ENCODE peak calls at places on chromosomes 7 and 10, in four cellular contexts. Z is sigmoid colon, R is upper lobe of right lung, I is fibroblast of mammary gland. X is an unnamed sample.

GRCh38 chr7:82359426-82359825 is 84.2 kb downstream of the CACNA2D1 start:
- DNase-seq in I (no peak), Z (no peak), R (no peak), X (no peak)

GRCh38 chr7:16934947-16935742 is 53.4 kb upstream of the AGR3 start:
- DNase-seq in Z (no peak), I (peak), R (no peak), X (no peak)

GRCh38 chr10:32340596-32341180 is 6.3 kb downstream of the EPC1 start:
- DNase-seq in R (no peak), Z (no peak), I (no peak), X (no peak)

GRCh38 chr7:155959894-155960293 is 147.6 kb upstream of the SHH start:
- DNase-seq in R (no peak), I (no peak), Z (peak), X (no peak)

GRCh38 chr10:1035201-1035600 is 9.5 kb upstream of the IDI2 start:
- DNase-seq in I (no peak), Z (no peak), R (no peak), X (no peak)

GRCh38 chr7:155459867-155460461 is 2.0 kb downstream of the EN2 start:
- DNase-seq in I (no peak), R (no peak), Z (no peak), X (peak)

GRCh38 chr10:15214237-15214636 is 45.7 kb upstream of the NMT2 start:
- DNase-seq in R (no peak), I (no peak), Z (no peak), X (no peak)

GRCh38 chr10:102752266-102752930 is 8.7 kb downstream of the WBP1L start:
- DNase-seq in Z (peak), R (no peak), I (peak), X (no peak)

GRCh38 chr7:70678621-70679251 is 453.2 kb upstream of the GALNT17 start:
- DNase-seq in I (peak), Z (no peak), R (no peak), X (no peak)

GRCh38 chr7:77989981-77990566 is 191.5 kb downstream of the PHTF2 start:
- DNase-seq in R (no peak), Z (no peak), I (no peak), X (no peak)

GRCh38 chr10:2137549-2138174 is 400.3 kb upstream of the ADARB2 start:
- DNase-seq in R (no peak), I (no peak), Z (no peak), X (no peak)

GRCh38 chr10:25226775-25227682 is 52.2 kb downstream of the GPR158 start:
- DNase-seq in Z (no peak), I (peak), R (no peak), X (no peak)

GRCh38 chr7:19491821-19492452 is 216.9 kb downstream of the POLR1F start:
- DNase-seq in I (peak), R (no peak), Z (no peak), X (no peak)

GRCh38 chr10:133131053-133131452 is 29.0 kb upstream of the KNDC1 start:
- DNase-seq in R (no peak), Z (peak), I (no peak), X (peak)

GRCh38 chr7:35988105-35988504 is 164.9 kb upstream of the EEPD1 start:
- DNase-seq in Z (no peak), I (no peak), R (no peak), X (no peak)

GRCh38 chr7:121012170-121012874 is 23.8 kb downstream of the CPED1 start:
- DNase-seq in I (no peak), R (no peak), Z (no peak), X (no peak)

GRCh38 chr10:28217848-28218247 is 85.0 kb downstream of the MPP7 start:
- DNase-seq in Z (no peak), I (peak), R (no peak), X (no peak)

GRCh38 chr7:37357277-37357996 is 91.2 kb downstream of the ELMO1 start:
- DNase-seq in Z (no peak), I (no peak), R (no peak), X (no peak)

GRCh38 chr7:73437091-73437490 is 3.5 kb downstream of the FZD9 start:
- DNase-seq in Z (no peak), R (no peak), I (no peak), X (no peak)

GRCh38 chr7:28200598-28200997 is 20.0 kb upstream of the JAZF1 start:
- DNase-seq in R (no peak), I (no peak), Z (no peak), X (no peak)

GRCh38 chr7:97351488-97351887 is 234.0 kb downstream of the SDHAF3 start:
- DNase-seq in Z (no peak), R (no peak), I (no peak), X (no peak)

GRCh38 chr10:34547283-34547682 is 267.8 kb downstream of the PARD3 start:
- DNase-seq in I (no peak), Z (no peak), R (no peak), X (no peak)

GRCh38 chr7:66826649-66827048 is 86.1 kb downstream of the RABGEF1 start:
- DNase-seq in I (no peak), R (no peak), Z (peak), X (no peak)
- TF ChIP-seq CTCF in I (no peak), R (no peak), Z (no peak), X (no peak)

GRCh38 chr10:33463011-33463410 is 128.5 kb upstream of the NRP1 start:
- DNase-seq in I (no peak), R (no peak), Z (no peak), X (no peak)
- H3K4me3 ChIP-seq in I (no peak), R (no peak), Z (no peak), X (no peak)

GRCh38 chr10:112344261-112344660 is 29.7 kb upstream of the ACSL5 start:
- DNase-seq in I (no peak), R (no peak), Z (no peak), X (no peak)
- TF ChIP-seq CTCF in I (no peak), R (no peak), Z (no peak), X (no peak)

GRCh38 chr7:139091677-139091996 is 17.9 kb downstream of the ZC3HAV1 start:
- DNase-seq in I (no peak), R (no peak), Z (no peak), X (no peak)

GRCh38 chr7:139094596-139094995 is 14.9 kb downstream of the ZC3HAV1 start:
- DNase-seq in I (peak), R (no peak), Z (no peak), X (no peak)

GRCh38 chr7:139094030-139094429 is 15.5 kb downstream of the ZC3HAV1 start:
- DNase-seq in I (no peak), R (no peak), Z (no peak), X (no peak)

GRCh38 chr7:139092090-139092796 is 17.3 kb downstream of the ZC3HAV1 start:
- DNase-seq in Z (no peak), R (no peak), I (no peak), X (no peak)

DNA sequence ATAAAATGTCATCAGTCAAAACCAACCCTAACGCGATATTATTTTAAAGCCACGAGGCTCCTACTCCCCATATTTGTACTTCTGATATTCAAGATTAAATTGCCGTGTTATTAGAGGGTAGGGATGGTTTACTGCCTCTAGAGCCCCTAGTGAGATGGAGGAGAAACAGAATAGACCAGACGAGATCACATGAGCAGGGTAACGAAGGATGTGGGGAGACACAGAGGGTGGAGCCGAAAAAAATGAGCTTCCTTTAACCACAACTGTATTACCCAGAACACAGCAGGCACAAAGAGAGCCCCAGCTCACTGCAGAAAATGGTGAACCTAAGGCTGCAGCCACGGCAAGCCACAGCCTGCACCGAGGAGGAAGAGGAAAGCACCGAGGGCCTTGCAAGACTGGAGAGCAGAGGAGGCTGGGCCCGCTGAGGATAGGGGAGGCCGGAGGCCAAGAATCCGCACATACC is 14.3 kb downstream of the ZC3HAV1 start:
- DNase-seq in R (no peak), I (no peak), Z (no peak), X (no peak)
- H3K4me3 ChIP-seq in R (no peak), I (no peak), Z (no peak), X (no peak)

GRCh38 chr10:23438547-23439451 is at the start of gene OTUD1:
- DNase-seq in R (peak), Z (peak), I (peak), X (peak)
- TF ChIP-seq CTCF in R (no peak), Z (peak), I (no peak), X (peak)